ENCODE peak calls at places on chromosome 17, in four cellular contexts. L is H1, S is K562, W is HCT116. G is an unnamed sample.

GRCh38 chr17:37182786-37183185 is 193.0 kb upstream of the C17orf78 start:
- DNase-seq in S (no peak), L (no peak), W (no peak), G (no peak)

GRCh38 chr17:72614871-72615626 is 477.4 kb downstream of the SLC39A11 start:
- DNase-seq in S (no peak), W (peak), L (no peak), G (no peak)

GRCh38 chr17:49407981-49408501 is 6.6 kb downstream of the PHB1 start:
- DNase-seq in S (peak), L (peak), W (peak), G (no peak)

GRCh38 chr17:29390856-29391631 is 881 bp downstream of the TAOK1 start:
- DNase-seq in W (no peak), S (peak), L (peak), G (no peak)

GRCh38 chr17:19904924-19905323 is 37.2 kb upstream of the ULK2 start:
- DNase-seq in L (no peak), S (no peak), W (no peak), G (no peak)

GRCh38 chr17:17570207-17570797 is 21.2 kb downstream of the PEMT start:
- DNase-seq in W (no peak), S (no peak), L (peak), G (no peak)

GRCh38 chr17:70797166-70797565 is 627.8 kb downstream of the KCNJ2 start:
- DNase-seq in L (no peak), W (no peak), S (no peak), G (no peak)

GRCh38 chr17:59643159-59643857 is 23.6 kb downstream of the CLTC start:
- DNase-seq in W (no peak), S (no peak), L (no peak), G (no peak)

GRCh38 chr17:4480929-4481898 is 17.5 kb upstream of the SPNS2 start:
- DNase-seq in L (no peak), S (no peak), W (no peak), G (no peak)

GRCh38 chr17:37791434-37791833 is 46.6 kb upstream of the HNF1B start:
- DNase-seq in W (no peak), L (no peak), S (peak), G (no peak)

GRCh38 chr17:20280832-20281231 is 186.5 kb downstream of the LGALS9B start:
- DNase-seq in L (no peak), S (no peak), W (no peak), G (no peak)

GRCh38 chr17:50367401-50367800 is 5.6 kb downstream of the MRPL27 start:
- DNase-seq in L (no peak), S (no peak), W (no peak), G (no peak)

GRCh38 chr17:28169621-28170349 is 127.3 kb downstream of the NLK start:
- DNase-seq in L (no peak), S (no peak), W (no peak), G (no peak)

GRCh38 chr17:71821512-71821911 is 299.3 kb upstream of the SOX9 start:
- DNase-seq in L (no peak), W (no peak), S (no peak), G (no peak)

GRCh38 chr17:57956311-57957119 is 1.3 kb upstream of the CUEDC1 start:
- DNase-seq in S (no peak), L (peak), W (no peak), G (peak)

GRCh38 chr17:57516290-57517215 is 228.5 kb downstream of the CCDC182 start:
- DNase-seq in L (no peak), S (no peak), W (no peak), G (no peak)

GRCh38 chr17:38898812-38899348 is 26.5 kb upstream of the LASP1NB start:
- DNase-seq in W (no peak), L (no peak), S (peak), G (peak)

GRCh38 chr17:40014375-40014980 is 762 bp upstream of the CSF3 start:
- DNase-seq in W (no peak), S (no peak), L (no peak), G (no peak)

GRCh38 chr17:16877102-16877501 is 94.8 kb downstream of the TNFRSF13B start:
- DNase-seq in S (no peak), L (no peak), W (no peak), G (no peak)

GRCh38 chr17:47423406-47424295 is 99.9 kb downstream of the EFCAB13 start:
- DNase-seq in W (no peak), L (peak), S (no peak), G (no peak)

GRCh38 chr17:80105762-80106161 is 4.4 kb downstream of the GAA start:
- DNase-seq in S (peak), W (no peak), L (no peak), G (no peak)

GRCh38 chr17:43200127-43200526 is 11.5 kb upstream of the TMEM106A start:
- DNase-seq in W (no peak), S (no peak), L (no peak), G (no peak)

GRCh38 chr17:30336369-30337171 is 2.7 kb upstream of the TMIGD1 start:
- DNase-seq in S (peak), W (peak), L (peak), G (no peak)

GRCh38 chr17:82825540-82826124 is 14.2 kb downstream of the ZNF750 start:
- DNase-seq in W (no peak), S (no peak), L (no peak), G (no peak)

GRCh38 chr17:41329279-41329925 is 13.9 kb upstream of the KRTAP17-1 start:
- DNase-seq in S (peak), W (peak), L (peak), G (no peak)

GRCh38 chr17:36602924-36603384 is 1.6 kb downstream of the MRM1 start:
- DNase-seq in W (peak), S (peak), L (peak), G (peak)

GRCh38 chr17:4998027-4998665 is 396 bp downstream of the KIF1C start:
- DNase-seq in L (peak), S (no peak), W (no peak), G (no peak)

GRCh38 chr17:80667462-80668277 is 123.0 kb downstream of the RPTOR start:
- DNase-seq in L (no peak), S (no peak), W (no peak), G (no peak)

GRCh38 chr17:8488491-8488890 is 52.8 kb downstream of the NDEL1 start:
- DNase-seq in W (no peak), L (no peak), S (no peak), G (no peak)

GRCh38 chr17:2053380-2054261 is 1.3 kb upstream of the HIC1 start:
- DNase-seq in W (no peak), S (peak), L (peak), G (no peak)
- H3K4me3 ChIP-seq in W (no peak), S (peak), L (peak), G (peak)

GRCh38 chr17:11668633-11669032 is 70.4 kb downstream of the DNAH9 start:
- DNase-seq in W (no peak), S (no peak), L (no peak), G (no peak)
- TF ChIP-seq EGR1 in W (no peak), S (no peak), L (no peak), G (no peak)

DNA sequence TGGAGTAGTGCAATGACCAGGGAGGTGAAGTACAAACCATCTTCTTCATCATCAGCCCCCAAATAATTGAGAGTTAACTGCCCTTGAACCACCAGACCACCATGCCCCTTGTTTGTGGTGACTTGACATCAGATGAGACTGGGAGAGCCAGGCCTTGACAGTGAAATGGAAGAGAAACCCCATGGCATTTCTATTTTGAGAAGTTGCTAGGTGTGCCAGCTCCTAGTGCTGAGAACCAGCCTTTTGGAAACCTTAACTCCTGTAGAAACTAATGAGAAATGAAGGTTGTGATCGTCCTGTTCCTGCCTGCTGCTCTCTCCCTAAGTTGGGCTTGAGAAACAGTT is 2.8 kb downstream of the TMEM94 start:
- DNase-seq in W (no peak), L (no peak), S (no peak), G (no peak)
- H3K4me3 ChIP-seq in W (no peak), L (no peak), S (no peak), G (no peak)

DNA sequence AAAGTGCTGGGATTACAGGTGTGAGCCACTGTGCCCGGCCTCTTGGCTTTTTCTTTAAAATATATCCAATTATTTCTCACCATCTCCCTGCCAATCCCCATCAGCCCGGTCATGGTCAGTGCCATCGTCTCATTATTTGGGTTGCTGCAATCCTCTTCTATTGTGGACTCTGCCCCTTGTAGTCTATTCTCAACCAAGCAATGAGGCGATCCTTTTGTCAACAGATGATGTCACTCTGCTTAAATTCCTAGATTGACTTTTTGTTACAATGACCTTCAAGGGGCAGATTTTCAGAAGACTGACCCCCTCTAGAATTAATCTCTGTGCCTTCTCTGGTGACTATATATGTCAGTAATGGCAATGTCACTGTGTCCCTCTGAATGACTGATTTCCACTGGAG is 384.7 kb downstream of the UTP18 start:
- DNase-seq in W (no peak), L (no peak), S (no peak), G (no peak)
- TF ChIP-seq EGR1 in W (no peak), L (no peak), S (no peak), G (no peak)

DNA sequence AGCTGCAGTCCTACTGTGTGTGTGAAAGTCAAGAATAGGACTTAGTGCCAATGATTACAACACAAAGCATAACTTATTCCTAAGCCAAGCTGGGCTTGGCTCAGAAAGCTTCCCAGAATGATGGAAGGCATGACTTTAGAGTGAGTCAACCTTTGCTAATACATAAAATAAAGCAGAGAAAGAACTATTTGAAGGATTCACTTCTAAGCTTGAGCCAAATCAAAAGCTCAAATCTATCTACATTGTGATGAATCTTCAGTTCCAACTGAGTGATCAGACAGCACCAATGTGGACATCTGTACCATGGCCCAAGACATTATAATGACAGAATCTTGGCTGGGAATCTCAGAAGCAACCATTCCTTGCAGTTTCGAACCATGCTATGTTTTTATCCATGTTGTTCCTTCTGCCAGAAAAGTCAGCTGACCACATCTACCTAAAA is 41.4 kb downstream of the SMG6 start:
- DNase-seq in W (no peak), L (no peak), S (no peak), G (no peak)
- H3K4me3 ChIP-seq in W (no peak), L (no peak), S (no peak), G (no peak)

GRCh38 chr17:13398853-13399252 is 202.9 kb downstream of the HS3ST3A1 start:
- DNase-seq in S (no peak), W (no peak), L (no peak), G (no peak)

GRCh38 chr17:13398091-13398490 is 203.6 kb downstream of the HS3ST3A1 start:
- DNase-seq in S (no peak), L (no peak), W (no peak), G (no peak)

GRCh38 chr17:13393841-13394710 is 207.7 kb downstream of the HS3ST3A1 start:
- DNase-seq in W (no peak), L (no peak), S (no peak), G (no peak)

GRCh38 chr17:13395346-13395745 is 206.4 kb downstream of the HS3ST3A1 start:
- DNase-seq in W (no peak), S (no peak), L (no peak), G (no peak)

DNA sequence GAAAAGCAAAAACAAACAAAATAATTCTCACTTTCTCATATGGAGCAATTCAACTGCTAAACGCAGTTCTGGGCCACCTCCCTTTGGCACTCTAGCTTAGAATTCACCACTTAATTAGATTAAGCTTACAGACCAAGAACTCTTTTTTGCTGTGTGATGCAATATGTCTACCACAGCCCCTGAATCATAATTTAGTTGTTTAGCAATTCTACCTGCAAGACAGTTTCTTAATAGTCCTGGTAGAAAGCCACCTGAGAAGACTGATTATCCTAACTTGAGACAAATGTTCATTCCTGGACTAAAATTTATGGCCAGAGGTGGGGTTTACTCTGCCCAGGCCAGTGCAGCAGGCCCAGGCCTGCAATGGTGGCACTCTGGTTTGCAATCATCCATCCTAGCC is 205.9 kb downstream of the HS3ST3A1 start:
- DNase-seq in S (no peak), W (no peak), L (no peak), G (no peak)
- TF ChIP-seq EGR1 in S (no peak), W (no peak), L (no peak), G (no peak)

GRCh38 chr17:65756760-65757159 is 195.3 kb upstream of the AXIN2 start:
- DNase-seq in W (no peak), S (no peak), L (no peak), G (no peak)

GRCh38 chr17:65754081-65754480 is 192.6 kb upstream of the AXIN2 start:
- DNase-seq in W (no peak), S (no peak), L (no peak), G (no peak)

GRCh38 chr17:65754641-65755040 is 193.2 kb upstream of the AXIN2 start:
- DNase-seq in W (no peak), L (no peak), S (no peak), G (no peak)

GRCh38 chr17:65753348-65753747 is 191.9 kb upstream of the AXIN2 start:
- DNase-seq in W (no peak), L (no peak), S (no peak), G (no peak)

DNA sequence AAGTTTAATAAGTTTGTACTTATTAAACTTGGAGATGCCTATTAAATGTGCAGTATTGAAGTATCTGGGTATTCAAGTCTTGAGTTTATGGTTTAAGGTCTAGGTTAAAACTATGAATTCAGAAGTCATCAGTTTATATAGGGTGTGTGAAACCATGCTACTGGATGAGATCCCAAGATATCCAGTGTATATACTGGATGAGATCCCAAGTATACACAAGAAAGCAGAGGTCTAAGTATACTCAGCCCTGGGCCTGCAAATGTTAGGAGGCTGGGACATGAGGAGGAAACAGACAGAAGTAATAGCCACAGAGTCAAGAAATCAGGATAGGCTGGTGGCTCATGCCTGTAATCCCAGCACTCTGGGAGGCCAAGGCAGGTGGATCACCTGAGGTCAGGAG is 194.4 kb upstream of the AXIN2 start:
- DNase-seq in W (no peak), S (no peak), L (no peak), G (no peak)
- H3K4me3 ChIP-seq in W (no peak), S (no peak), L (no peak), G (no peak)

GRCh38 chr17:77635176-77635575 is 323.3 kb upstream of the TNRC6C start:
- DNase-seq in W (no peak), L (no peak), S (no peak), G (no peak)
- TF ChIP-seq EGR1 in W (no peak), L (no peak), S (no peak), G (no peak)

DNA sequence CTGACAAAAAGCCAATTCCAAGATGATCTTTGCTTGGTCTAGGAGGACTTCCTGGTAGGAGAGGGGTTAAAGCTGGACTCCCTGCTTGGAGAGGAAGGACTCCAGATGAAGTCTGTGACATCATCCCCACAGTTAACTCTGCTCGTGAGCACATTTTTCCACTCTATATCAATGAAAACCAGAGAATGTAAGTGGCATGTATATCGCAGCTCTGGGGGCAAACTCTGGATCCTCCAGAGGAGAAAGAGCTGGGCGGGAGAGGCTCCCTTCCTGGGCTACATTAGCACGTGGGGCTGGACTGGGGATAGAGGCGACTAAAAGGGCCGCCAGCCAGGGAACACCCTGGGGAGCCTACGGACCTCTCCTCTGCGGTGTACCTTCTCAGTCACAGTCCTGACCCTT is 34.1 kb downstream of the HIC1 start:
- DNase-seq in S (peak), W (no peak), L (no peak), G (no peak)
- H3K4me3 ChIP-seq in S (no peak), W (no peak), L (no peak), G (peak)

GRCh38 chr17:74770498-74771318 is 5.4 kb downstream of the NAT9 start:
- DNase-seq in S (peak), L (peak), W (peak), G (no peak)
- TF ChIP-seq EGR1 in S (no peak), L (no peak), W (no peak), G (no peak)